ENCODE peak calls at places on chromosomes 13 and 19, in ten cellular contexts. E is breast epithelium; H is CD4-positive, alpha-beta T cell; X is activated CD4-positive, alpha-beta T cell treated with anti-CD3 and anti-CD28 coated beads for 48 hours; R is epithelial cell of esophagus; F is substantia nigra; P is DMS 273 treated with DMSO at 0.1 percent for 48 hours; A is islet precursor cell; S is AG04449; Y is stimulated activated CD4-positive, alpha-beta T cell treated with anti-CD3 and anti-CD28 coated beads, Interleukin-15, amount 100 ng/mL, for 24 hours. M is an unnamed sample.

GRCh38 chr13:106350208-106350607 is 185.3 kb downstream of the EFNB2 start:
- DNase-seq in E (no peak), H (no peak), X (no peak), R (peak), F (no peak), P (no peak), A (no peak), S (no peak), Y (no peak), M (no peak)

GRCh38 chr19:43784981-43785808 is 4.4 kb upstream of the KCNN4 start:
- DNase-seq in E (peak), H (peak), X (peak), R (peak), F (no peak), P (peak), A (peak), S (no peak), Y (peak), M (peak)

GRCh38 chr13:90415902-90416301 is 931.6 kb upstream of the MIR17HG start:
- DNase-seq in E (no peak), H (no peak), X (no peak), R (no peak), F (no peak), P (no peak), A (no peak), S (no peak), Y (no peak), M (no peak)

GRCh38 chr19:11025006-11025405 is 64.2 kb downstream of the SMARCA4 start:
- DNase-seq in E (no peak), H (no peak), X (no peak), R (no peak), F (no peak), P (no peak), A (no peak), S (no peak), Y (no peak), M (no peak)

GRCh38 chr13:95920485-95920884 is 132.7 kb downstream of the UGGT2 start:
- DNase-seq in E (no peak), H (no peak), X (no peak), R (no peak), F (no peak), P (no peak), A (no peak), S (no peak), Y (no peak), M (no peak)

GRCh38 chr19:51257471-51257870 is 6.6 kb downstream of the SIGLECL1 start:
- DNase-seq in E (no peak), H (no peak), X (no peak), R (no peak), F (no peak), P (no peak), A (no peak), S (no peak), Y (no peak), M (no peak)

GRCh38 chr13:106455190-106455589 is 80.3 kb downstream of the EFNB2 start:
- DNase-seq in E (no peak), H (no peak), X (no peak), R (no peak), F (no peak), P (no peak), A (peak), S (no peak), Y (no peak), M (no peak)

GRCh38 chr19:36041831-36042230 is 9.2 kb upstream of the CLIP3 start:
- DNase-seq in E (no peak), H (no peak), X (no peak), R (peak), F (no peak), P (no peak), A (peak), S (peak), Y (no peak), M (no peak)

GRCh38 chr19:49590971-49591730 is at the start of gene PRR12:
- DNase-seq in E (peak), H (peak), X (peak), R (peak), F (peak), P (peak), A (peak), S (no peak), Y (peak), M (peak)

GRCh38 chr13:50613356-50613831 is 230.1 kb downstream of the DLEU7 start:
- DNase-seq in E (no peak), H (no peak), X (no peak), R (no peak), F (no peak), P (no peak), A (no peak), S (no peak), Y (no peak), M (no peak)

GRCh38 chr19:16168465-16169081 is 4.8 kb downstream of the CIB3 start:
- DNase-seq in E (no peak), H (no peak), X (no peak), R (no peak), F (no peak), P (no peak), A (no peak), S (no peak), Y (no peak), M (no peak)

GRCh38 chr19:32924200-32924599 is 47.6 kb downstream of the CEP89 start:
- DNase-seq in E (no peak), H (no peak), X (no peak), R (peak), F (no peak), P (no peak), A (peak), S (no peak), Y (no peak), M (no peak)

GRCh38 chr19:48556163-48556562 is 4.2 kb downstream of the SULT2B1 start:
- DNase-seq in E (no peak), H (no peak), X (no peak), R (peak), F (no peak), P (no peak), A (peak), S (no peak), Y (no peak), M (no peak)

GRCh38 chr13:73411067-73411809 is 352.4 kb downstream of the KLF5 start:
- DNase-seq in E (no peak), H (no peak), X (no peak), R (peak), F (no peak), P (peak), A (no peak), S (no peak), Y (no peak), M (no peak)

GRCh38 chr19:15253513-15253912 is 21.3 kb upstream of the EPHX3 start:
- DNase-seq in E (no peak), H (no peak), X (no peak), R (no peak), F (no peak), P (no peak), A (no peak), S (no peak), Y (no peak), M (no peak)

GRCh38 chr13:66424417-66424816 is 805.7 kb downstream of the PCDH9 start:
- DNase-seq in E (no peak), H (no peak), X (no peak), R (peak), F (no peak), P (no peak), A (no peak), S (no peak), Y (no peak), M (no peak)

GRCh38 chr13:59332966-59333365 is 830.8 kb downstream of the DIAPH3 start:
- DNase-seq in E (no peak), H (no peak), X (no peak), R (no peak), F (no peak), P (no peak), A (no peak), S (no peak), Y (no peak), M (no peak)

GRCh38 chr13:39347926-39348901 is 254.8 kb downstream of the LHFPL6 start:
- DNase-seq in E (no peak), H (no peak), X (no peak), R (no peak), F (no peak), P (no peak), A (no peak), S (no peak), Y (no peak), M (no peak)

GRCh38 chr19:46390866-46391265 is 22.5 kb downstream of the CCDC8 start:
- DNase-seq in E (no peak), H (no peak), X (no peak), R (no peak), F (no peak), P (no peak), A (no peak), S (no peak), Y (no peak), M (no peak)

GRCh38 chr19:21202865-21203494 is 61.1 kb downstream of the ZNF431 start:
- DNase-seq in E (no peak), H (no peak), X (peak), R (peak), F (no peak), P (no peak), A (no peak), S (no peak), Y (peak), M (peak)

GRCh38 chr19:39445258-39446071 is at the start of gene SUPT5H:
- DNase-seq in E (peak), H (peak), X (peak), R (peak), F (peak), P (peak), A (peak), S (peak), Y (peak), M (peak)

GRCh38 chr13:39970177-39970846 is 314.9 kb downstream of the COG6 start:
- DNase-seq in E (no peak), H (no peak), X (no peak), R (no peak), F (no peak), P (no peak), A (no peak), S (no peak), Y (no peak), M (no peak)

GRCh38 chr13:106762711-106763110 is 194.8 kb upstream of the ARGLU1 start:
- DNase-seq in E (no peak), H (no peak), X (no peak), R (no peak), F (no peak), P (no peak), A (no peak), S (no peak), Y (no peak), M (no peak)

GRCh38 chr19:35716985-35717664 is 678 bp upstream of the KMT2B start:
- DNase-seq in E (peak), H (peak), X (peak), R (peak), F (peak), P (peak), A (peak), S (peak), Y (peak), M (peak)

GRCh38 chr13:96898855-96899254 is 95.4 kb downstream of the OXGR1 start:
- DNase-seq in E (no peak), H (no peak), X (no peak), R (no peak), F (peak), P (no peak), A (peak), S (no peak), Y (no peak), M (no peak)

GRCh38 chr13:20609145-20609544 is 42.2 kb downstream of the IFT88 start:
- DNase-seq in E (no peak), H (no peak), X (no peak), R (peak), F (no peak), P (no peak), A (no peak), S (peak), Y (no peak), M (no peak)